ENCODE peak calls at places on chromosome 1, in five cellular contexts. I, F, D, E and R are unnamed samples.

GRCh38 chr1:153133267-153133666 is 17.4 kb downstream of the SPRR2G start:
- DNase-seq in I (no peak), F (no peak), D (no peak), E (no peak), R (no peak)

GRCh38 chr1:94044290-94044790 is 76.6 kb downstream of the ABCA4 start:
- DNase-seq in I (no peak), F (no peak), D (no peak), E (peak; percentile 66), R (no peak)

GRCh38 chr1:7636801-7637526 is 134.1 kb upstream of the VAMP3 start:
- DNase-seq in I (no peak), F (no peak), D (no peak), E (no peak), R (no peak)

GRCh38 chr1:9247894-9248293 is 13.3 kb downstream of the H6PD start:
- DNase-seq in I (no peak), F (no peak), D (no peak), E (no peak), R (no peak)

GRCh38 chr1:180188103-180188506 is 33.4 kb downstream of the QSOX1 start:
- DNase-seq in I (no peak), F (peak; percentile 79), D (peak; percentile 68), E (peak; percentile 41), R (peak; percentile 84)

GRCh38 chr1:216750031-216750627 is 26.9 kb upstream of the ESRRG start:
- DNase-seq in I (no peak), F (peak; percentile 36), D (no peak), E (peak; percentile 21), R (peak; percentile 86)

GRCh38 chr1:111030590-111030989 is 66.9 kb upstream of the LRIF1 start:
- DNase-seq in I (peak; percentile 45), F (peak; percentile 61), D (peak; percentile 52), E (peak; percentile 65), R (peak; percentile 87)

GRCh38 chr1:66535853-66536252 is 1.9 kb downstream of the SGIP1 start:
- DNase-seq in I (no peak), F (no peak), D (no peak), E (no peak), R (no peak)

GRCh38 chr1:246961939-246962373 is 30.2 kb upstream of the AHCTF1 start:
- DNase-seq in I (no peak), F (no peak), D (no peak), E (no peak), R (no peak)

GRCh38 chr1:192476802-192477298 is 98.7 kb upstream of the RGS1 start:
- DNase-seq in I (peak; percentile 34), F (no peak), D (no peak), E (no peak), R (no peak)
- TF ChIP-seq JUNB in I (peak; percentile 16), F (no peak), D (no peak), E (no peak), R (no peak)

GRCh38 chr1:63787875-63788274 is 14.1 kb downstream of the ROR1 start:
- DNase-seq in I (no peak), F (no peak), D (no peak), E (no peak), R (no peak)
- TF ChIP-seq JUNB in I (no peak), F (no peak), D (no peak), E (no peak), R (no peak)

GRCh38 chr1:230930986-230931385 is 47.7 kb downstream of the TTC13 start:
- DNase-seq in I (no peak), F (no peak), D (no peak), E (no peak), R (no peak)
- TF ChIP-seq JUNB in I (no peak), F (no peak), D (no peak), E (no peak), R (no peak)

DNA sequence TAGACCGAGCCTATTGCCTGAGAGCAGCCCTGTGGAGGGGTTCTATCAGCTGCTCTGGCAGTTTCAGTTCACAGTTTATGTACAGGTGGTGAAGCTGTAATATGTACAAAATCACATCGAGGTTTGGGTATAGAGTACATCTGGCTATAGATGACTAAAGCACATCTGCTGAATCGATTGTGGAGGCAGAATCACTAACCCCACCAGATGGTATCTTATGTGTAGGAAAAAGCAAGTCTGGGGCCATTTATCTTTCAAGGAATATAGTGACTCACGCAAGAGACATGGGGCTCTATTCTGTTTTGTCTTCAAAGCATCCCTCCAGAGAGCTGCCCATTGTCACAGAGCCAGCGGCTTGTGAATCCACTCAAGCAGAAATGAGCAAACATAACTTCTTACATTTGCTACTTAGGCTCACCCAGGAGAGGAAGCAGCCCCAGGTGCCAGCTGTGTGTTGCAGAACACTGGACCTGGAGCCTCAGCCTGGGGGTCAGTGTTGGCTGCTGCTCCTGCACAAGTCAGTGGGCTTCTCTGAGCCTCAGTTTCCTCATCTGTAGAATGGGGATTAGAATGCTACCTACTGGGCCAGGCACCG is 21.3 kb downstream of the MIIP start:
- DNase-seq in I (peak; percentile 79), F (peak; percentile 32), D (peak; percentile 59), E (no peak), R (no peak)
- TF ChIP-seq JUNB in I (peak; percentile 54), F (no peak), D (no peak), E (no peak), R (no peak)

GRCh38 chr1:173354937-173355280 is 122.2 kb upstream of the PRDX6 start:
- DNase-seq in I (no peak), F (no peak), D (no peak), E (no peak), R (no peak)
- TF ChIP-seq JUNB in I (no peak), F (no peak), D (no peak), E (no peak), R (no peak)